ENCODE peak calls at places on chromosomes 3 and 15, in five cellular contexts. One of them, this sample, is unnamed.

GRCh38 chr3:16103472-16103871 is 71.0 kb upstream of the GALNT15 start:
- DNase-seq in HTR-8/SVneo: no peak
- DNase-seq in CD4-positive, CD25-positive, alpha-beta regulatory T cell: no peak
- DNase-seq in activated CD8-positive, alpha-beta memory T cell treated with anti-CD3 and anti-CD28 coated beads for 1 hour: no peak
- DNase-seq in RPMI8226: no peak
- DNase-seq in this sample: no peak

GRCh38 chr3:47291158-47291753 is 8.5 kb downstream of the KLHL18 start:
- DNase-seq in HTR-8/SVneo: no peak
- DNase-seq in RPMI8226: no peak
- DNase-seq in CD4-positive, CD25-positive, alpha-beta regulatory T cell: no peak
- DNase-seq in activated CD8-positive, alpha-beta memory T cell treated with anti-CD3 and anti-CD28 coated beads for 1 hour: no peak
- DNase-seq in this sample: no peak

GRCh38 chr3:12231481-12231880 is 57.4 kb upstream of the PPARG start:
- DNase-seq in CD4-positive, CD25-positive, alpha-beta regulatory T cell: no peak
- DNase-seq in HTR-8/SVneo: no peak
- DNase-seq in activated CD8-positive, alpha-beta memory T cell treated with anti-CD3 and anti-CD28 coated beads for 1 hour: no peak
- DNase-seq in RPMI8226: no peak
- DNase-seq in this sample: no peak

GRCh38 chr3:30203301-30203700 is 403.1 kb upstream of the TGFBR2 start:
- DNase-seq in CD4-positive, CD25-positive, alpha-beta regulatory T cell: no peak
- DNase-seq in activated CD8-positive, alpha-beta memory T cell treated with anti-CD3 and anti-CD28 coated beads for 1 hour: no peak
- DNase-seq in HTR-8/SVneo: no peak
- DNase-seq in RPMI8226: no peak
- DNase-seq in this sample: no peak

GRCh38 chr3:160956785-160957184 is 148.4 kb downstream of the B3GALNT1 start:
- DNase-seq in activated CD8-positive, alpha-beta memory T cell treated with anti-CD3 and anti-CD28 coated beads for 1 hour: no peak
- DNase-seq in CD4-positive, CD25-positive, alpha-beta regulatory T cell: no peak
- DNase-seq in HTR-8/SVneo: peak
- DNase-seq in RPMI8226: no peak
- DNase-seq in this sample: no peak

GRCh38 chr3:73608805-73609641 is 15.7 kb downstream of the PDZRN3 start:
- DNase-seq in activated CD8-positive, alpha-beta memory T cell treated with anti-CD3 and anti-CD28 coated beads for 1 hour: no peak
- DNase-seq in CD4-positive, CD25-positive, alpha-beta regulatory T cell: no peak
- DNase-seq in HTR-8/SVneo: no peak
- DNase-seq in RPMI8226: no peak
- DNase-seq in this sample: no peak

GRCh38 chr3:188204516-188204915 is 50.6 kb downstream of the LPP start:
- DNase-seq in activated CD8-positive, alpha-beta memory T cell treated with anti-CD3 and anti-CD28 coated beads for 1 hour: no peak
- DNase-seq in RPMI8226: no peak
- DNase-seq in CD4-positive, CD25-positive, alpha-beta regulatory T cell: no peak
- DNase-seq in HTR-8/SVneo: no peak
- DNase-seq in this sample: no peak

GRCh38 chr3:177448987-177449975 is 252.0 kb upstream of the TBL1XR1 start:
- DNase-seq in CD4-positive, CD25-positive, alpha-beta regulatory T cell: peak
- DNase-seq in RPMI8226: no peak
- DNase-seq in activated CD8-positive, alpha-beta memory T cell treated with anti-CD3 and anti-CD28 coated beads for 1 hour: no peak
- DNase-seq in HTR-8/SVneo: no peak
- DNase-seq in this sample: no peak

GRCh38 chr3:167863811-167864558 is 128.5 kb downstream of the SERPINI1 start:
- DNase-seq in HTR-8/SVneo: no peak
- DNase-seq in CD4-positive, CD25-positive, alpha-beta regulatory T cell: no peak
- DNase-seq in RPMI8226: no peak
- DNase-seq in activated CD8-positive, alpha-beta memory T cell treated with anti-CD3 and anti-CD28 coated beads for 1 hour: no peak
- DNase-seq in this sample: no peak

GRCh38 chr3:45205126-45205525 is 21.0 kb downstream of the TMEM158 start:
- DNase-seq in HTR-8/SVneo: no peak
- DNase-seq in RPMI8226: peak
- DNase-seq in CD4-positive, CD25-positive, alpha-beta regulatory T cell: no peak
- DNase-seq in activated CD8-positive, alpha-beta memory T cell treated with anti-CD3 and anti-CD28 coated beads for 1 hour: no peak
- DNase-seq in this sample: no peak

GRCh38 chr3:149466192-149466591 is 8.3 kb upstream of the TM4SF4 start:
- DNase-seq in activated CD8-positive, alpha-beta memory T cell treated with anti-CD3 and anti-CD28 coated beads for 1 hour: no peak
- DNase-seq in RPMI8226: no peak
- DNase-seq in CD4-positive, CD25-positive, alpha-beta regulatory T cell: no peak
- DNase-seq in HTR-8/SVneo: peak
- DNase-seq in this sample: no peak

GRCh38 chr15:62099171-62099601 is 32.4 kb downstream of the C2CD4A start:
- DNase-seq in RPMI8226: no peak
- DNase-seq in activated CD8-positive, alpha-beta memory T cell treated with anti-CD3 and anti-CD28 coated beads for 1 hour: no peak
- DNase-seq in CD4-positive, CD25-positive, alpha-beta regulatory T cell: no peak
- DNase-seq in HTR-8/SVneo: no peak
- DNase-seq in this sample: no peak

GRCh38 chr3:24272408-24272807 is 222.2 kb downstream of the THRB start:
- DNase-seq in HTR-8/SVneo: no peak
- DNase-seq in activated CD8-positive, alpha-beta memory T cell treated with anti-CD3 and anti-CD28 coated beads for 1 hour: no peak
- DNase-seq in RPMI8226: no peak
- DNase-seq in CD4-positive, CD25-positive, alpha-beta regulatory T cell: no peak
- DNase-seq in this sample: no peak

GRCh38 chr3:171532294-171532693 is 72.1 kb upstream of the TNIK start:
- DNase-seq in CD4-positive, CD25-positive, alpha-beta regulatory T cell: no peak
- DNase-seq in HTR-8/SVneo: no peak
- DNase-seq in RPMI8226: no peak
- DNase-seq in activated CD8-positive, alpha-beta memory T cell treated with anti-CD3 and anti-CD28 coated beads for 1 hour: no peak
- DNase-seq in this sample: no peak

GRCh38 chr3:195597848-195598247 is 14.1 kb upstream of the APOD start:
- DNase-seq in RPMI8226: no peak
- DNase-seq in CD4-positive, CD25-positive, alpha-beta regulatory T cell: no peak
- DNase-seq in activated CD8-positive, alpha-beta memory T cell treated with anti-CD3 and anti-CD28 coated beads for 1 hour: no peak
- DNase-seq in HTR-8/SVneo: no peak
- DNase-seq in this sample: no peak

GRCh38 chr15:67812232-67812631 is 13.1 kb upstream of the SKOR1 start:
- DNase-seq in RPMI8226: no peak
- DNase-seq in HTR-8/SVneo: no peak
- DNase-seq in CD4-positive, CD25-positive, alpha-beta regulatory T cell: no peak
- DNase-seq in activated CD8-positive, alpha-beta memory T cell treated with anti-CD3 and anti-CD28 coated beads for 1 hour: no peak
- DNase-seq in this sample: no peak

GRCh38 chr15:36877796-36878744 is 222.3 kb downstream of the MEIS2 start:
- DNase-seq in activated CD8-positive, alpha-beta memory T cell treated with anti-CD3 and anti-CD28 coated beads for 1 hour: no peak
- DNase-seq in HTR-8/SVneo: no peak
- DNase-seq in RPMI8226: no peak
- DNase-seq in CD4-positive, CD25-positive, alpha-beta regulatory T cell: no peak
- DNase-seq in this sample: no peak

GRCh38 chr3:117921411-117921810 is 1113.2 kb downstream of the IGSF11 start:
- DNase-seq in HTR-8/SVneo: no peak
- DNase-seq in CD4-positive, CD25-positive, alpha-beta regulatory T cell: no peak
- DNase-seq in RPMI8226: no peak
- DNase-seq in activated CD8-positive, alpha-beta memory T cell treated with anti-CD3 and anti-CD28 coated beads for 1 hour: no peak
- DNase-seq in this sample: no peak

GRCh38 chr3:52670621-52671521 is 14.8 kb downstream of the PBRM1 start:
- DNase-seq in activated CD8-positive, alpha-beta memory T cell treated with anti-CD3 and anti-CD28 coated beads for 1 hour: no peak
- DNase-seq in RPMI8226: no peak
- DNase-seq in CD4-positive, CD25-positive, alpha-beta regulatory T cell: no peak
- DNase-seq in HTR-8/SVneo: peak
- DNase-seq in this sample: no peak

GRCh38 chr3:51710631-51711351 is 3.9 kb downstream of the GRM2 start:
- DNase-seq in activated CD8-positive, alpha-beta memory T cell treated with anti-CD3 and anti-CD28 coated beads for 1 hour: no peak
- DNase-seq in CD4-positive, CD25-positive, alpha-beta regulatory T cell: no peak
- DNase-seq in HTR-8/SVneo: no peak
- DNase-seq in RPMI8226: peak
- DNase-seq in this sample: no peak

GRCh38 chr3:140595295-140595694 is 82.6 kb upstream of the TRIM42 start:
- DNase-seq in RPMI8226: no peak
- DNase-seq in HTR-8/SVneo: no peak
- DNase-seq in CD4-positive, CD25-positive, alpha-beta regulatory T cell: no peak
- DNase-seq in activated CD8-positive, alpha-beta memory T cell treated with anti-CD3 and anti-CD28 coated beads for 1 hour: no peak
- DNase-seq in this sample: no peak

GRCh38 chr3:72694398-72694797 is 153.8 kb downstream of the SHQ1 start:
- DNase-seq in HTR-8/SVneo: no peak
- DNase-seq in activated CD8-positive, alpha-beta memory T cell treated with anti-CD3 and anti-CD28 coated beads for 1 hour: no peak
- DNase-seq in RPMI8226: no peak
- DNase-seq in CD4-positive, CD25-positive, alpha-beta regulatory T cell: no peak
- DNase-seq in this sample: no peak

GRCh38 chr15:56102401-56102800 is 109.0 kb upstream of the NEDD4 start:
- DNase-seq in HTR-8/SVneo: no peak
- DNase-seq in RPMI8226: no peak
- DNase-seq in activated CD8-positive, alpha-beta memory T cell treated with anti-CD3 and anti-CD28 coated beads for 1 hour: no peak
- DNase-seq in CD4-positive, CD25-positive, alpha-beta regulatory T cell: no peak
- DNase-seq in this sample: no peak

GRCh38 chr3:11544413-11545181 is 99.1 kb downstream of the VGLL4 start:
- DNase-seq in RPMI8226: peak
- DNase-seq in HTR-8/SVneo: no peak
- DNase-seq in activated CD8-positive, alpha-beta memory T cell treated with anti-CD3 and anti-CD28 coated beads for 1 hour: no peak
- DNase-seq in CD4-positive, CD25-positive, alpha-beta regulatory T cell: no peak
- DNase-seq in this sample: no peak

GRCh38 chr3:172562881-172563835 is 39.9 kb upstream of the TNFSF10 start:
- DNase-seq in HTR-8/SVneo: peak
- DNase-seq in CD4-positive, CD25-positive, alpha-beta regulatory T cell: no peak
- DNase-seq in activated CD8-positive, alpha-beta memory T cell treated with anti-CD3 and anti-CD28 coated beads for 1 hour: no peak
- DNase-seq in RPMI8226: no peak
- DNase-seq in this sample: no peak

GRCh38 chr3:161067346-161067745 is 37.8 kb downstream of the B3GALNT1 start:
- DNase-seq in CD4-positive, CD25-positive, alpha-beta regulatory T cell: no peak
- DNase-seq in HTR-8/SVneo: no peak
- DNase-seq in activated CD8-positive, alpha-beta memory T cell treated with anti-CD3 and anti-CD28 coated beads for 1 hour: no peak
- DNase-seq in RPMI8226: no peak
- DNase-seq in this sample: no peak

GRCh38 chr3:96959902-96960596 is 145.7 kb downstream of the EPHA6 start:
- DNase-seq in activated CD8-positive, alpha-beta memory T cell treated with anti-CD3 and anti-CD28 coated beads for 1 hour: no peak
- DNase-seq in HTR-8/SVneo: no peak
- DNase-seq in RPMI8226: no peak
- DNase-seq in CD4-positive, CD25-positive, alpha-beta regulatory T cell: no peak
- DNase-seq in this sample: no peak

GRCh38 chr3:157493627-157494550 is 9.3 kb downstream of the VEPH1 start:
- DNase-seq in HTR-8/SVneo: no peak
- DNase-seq in RPMI8226: peak
- DNase-seq in activated CD8-positive, alpha-beta memory T cell treated with anti-CD3 and anti-CD28 coated beads for 1 hour: no peak
- DNase-seq in CD4-positive, CD25-positive, alpha-beta regulatory T cell: no peak
- DNase-seq in this sample: no peak

GRCh38 chr3:83928391-83928790 is 1030.4 kb upstream of the CADM2 start:
- DNase-seq in CD4-positive, CD25-positive, alpha-beta regulatory T cell: no peak
- DNase-seq in RPMI8226: peak
- DNase-seq in HTR-8/SVneo: no peak
- DNase-seq in activated CD8-positive, alpha-beta memory T cell treated with anti-CD3 and anti-CD28 coated beads for 1 hour: no peak
- DNase-seq in this sample: no peak

GRCh38 chr3:155843569-155843968 is 10.7 kb downstream of the SLC33A1 start:
- DNase-seq in CD4-positive, CD25-positive, alpha-beta regulatory T cell: no peak
- DNase-seq in RPMI8226: no peak
- DNase-seq in activated CD8-positive, alpha-beta memory T cell treated with anti-CD3 and anti-CD28 coated beads for 1 hour: no peak
- DNase-seq in HTR-8/SVneo: no peak
- DNase-seq in this sample: no peak

GRCh38 chr3:86785381-86785780 is 205.6 kb downstream of the VGLL3 start:
- DNase-seq in activated CD8-positive, alpha-beta memory T cell treated with anti-CD3 and anti-CD28 coated beads for 1 hour: no peak
- DNase-seq in CD4-positive, CD25-positive, alpha-beta regulatory T cell: no peak
- DNase-seq in RPMI8226: no peak
- DNase-seq in HTR-8/SVneo: peak
- DNase-seq in this sample: no peak

GRCh38 chr3:169604118-169604517 is 59.4 kb downstream of the MECOM start:
- DNase-seq in CD4-positive, CD25-positive, alpha-beta regulatory T cell: no peak
- DNase-seq in HTR-8/SVneo: no peak
- DNase-seq in activated CD8-positive, alpha-beta memory T cell treated with anti-CD3 and anti-CD28 coated beads for 1 hour: no peak
- DNase-seq in RPMI8226: no peak
- DNase-seq in this sample: no peak

GRCh38 chr3:116417151-116417550 is 28.1 kb downstream of the LSAMP start:
- DNase-seq in activated CD8-positive, alpha-beta memory T cell treated with anti-CD3 and anti-CD28 coated beads for 1 hour: no peak
- DNase-seq in RPMI8226: no peak
- DNase-seq in CD4-positive, CD25-positive, alpha-beta regulatory T cell: no peak
- DNase-seq in HTR-8/SVneo: no peak
- DNase-seq in this sample: no peak

GRCh38 chr3:50483374-50483773 is 20.1 kb downstream of the CACNA2D2 start:
- DNase-seq in HTR-8/SVneo: no peak
- DNase-seq in RPMI8226: no peak
- DNase-seq in activated CD8-positive, alpha-beta memory T cell treated with anti-CD3 and anti-CD28 coated beads for 1 hour: no peak
- DNase-seq in CD4-positive, CD25-positive, alpha-beta regulatory T cell: no peak
- DNase-seq in this sample: no peak